ENCODE peak calls at places on chromosome 12, in four cellular contexts. Q is HepG2, X is GM12878, L is WTC11. U is an unnamed sample.

GRCh38 chr12:795305-795704 is 42.9 kb downstream of the WNK1 start:
- DNase-seq in X (no peak), L (no peak), Q (no peak), U (no peak)

GRCh38 chr12:132285991-132286681 is 43.3 kb downstream of the GALNT9 start:
- DNase-seq in X (no peak), L (no peak), Q (peak), U (no peak)

GRCh38 chr12:45191239-45191638 is 24.7 kb upstream of the ANO6 start:
- DNase-seq in Q (peak), X (no peak), L (no peak), U (no peak)

GRCh38 chr12:75862692-75863471 is 168.7 kb downstream of the PHLDA1 start:
- DNase-seq in L (no peak), Q (peak), X (no peak), U (peak)

GRCh38 chr12:89709994-89710872 is 1.6 kb upstream of the ATP2B1 start:
- DNase-seq in Q (no peak), X (no peak), L (peak), U (no peak)

GRCh38 chr12:89733579-89734201 is 25.1 kb upstream of the ATP2B1 start:
- DNase-seq in Q (no peak), L (no peak), X (no peak), U (no peak)

GRCh38 chr12:9699898-9700605 is 30.5 kb downstream of the CLEC2D start:
- DNase-seq in Q (no peak), L (no peak), X (no peak), U (no peak)

GRCh38 chr12:132489078-132489601 is 811 bp upstream of the FBRSL1 start:
- DNase-seq in X (no peak), Q (no peak), L (no peak), U (no peak)

GRCh38 chr12:63900922-63901793 is 56.7 kb downstream of the SRGAP1 start:
- DNase-seq in Q (no peak), L (no peak), X (no peak), U (no peak)

GRCh38 chr12:6044082-6044481 is 80.4 kb downstream of the VWF start:
- DNase-seq in X (no peak), Q (no peak), L (no peak), U (no peak)

GRCh38 chr12:68779280-68779679 is 28.7 kb upstream of the MDM2 start:
- DNase-seq in L (no peak), Q (no peak), X (no peak), U (no peak)

GRCh38 chr12:110993425-110993824 is 73.0 kb upstream of the MYL2 start:
- DNase-seq in X (no peak), L (no peak), Q (no peak), U (no peak)

GRCh38 chr12:103495158-103495782 is 498 bp downstream of the C12orf42 start:
- DNase-seq in Q (no peak), X (no peak), L (peak), U (no peak)

GRCh38 chr12:109581856-109582255 is 8.3 kb downstream of the MVK start:
- DNase-seq in X (no peak), Q (no peak), L (no peak), U (no peak)

GRCh38 chr12:75628916-75629315 is 117.5 kb upstream of the KRR1 start:
- DNase-seq in Q (peak), X (no peak), L (no peak), U (no peak)

GRCh38 chr12:108798551-108799221 is 58.7 kb downstream of the SSH1 start:
- DNase-seq in X (no peak), Q (no peak), L (no peak), U (no peak)

GRCh38 chr12:68359669-68360068 is 27.5 kb upstream of the MDM1 start:
- DNase-seq in L (no peak), X (no peak), Q (no peak), U (no peak)

GRCh38 chr12:65123435-65124063 is 2.4 kb upstream of the WIF1 start:
- DNase-seq in Q (peak), X (peak), L (no peak), U (no peak)

GRCh38 chr12:24719293-24719721 is 229.6 kb downstream of the BCAT1 start:
- DNase-seq in X (no peak), L (no peak), Q (no peak), U (no peak)

GRCh38 chr12:131091413-131091975 is 137.8 kb downstream of the ADGRD1 start:
- DNase-seq in L (peak), Q (no peak), X (peak), U (no peak)

GRCh38 chr12:28869197-28869596 is 279.9 kb upstream of the FAR2 start:
- DNase-seq in L (no peak), Q (no peak), X (no peak), U (no peak)

GRCh38 chr12:122825773-122826724 is 9.2 kb upstream of the HIP1R start:
- DNase-seq in X (no peak), Q (no peak), L (no peak), U (no peak)

GRCh38 chr12:3727877-3728632 is 24.9 kb downstream of the CRACR2A start:
- DNase-seq in L (no peak), Q (no peak), X (peak), U (no peak)

GRCh38 chr12:114444422-114445279 is 38.7 kb upstream of the TBX5 start:
- DNase-seq in L (peak), Q (no peak), X (no peak), U (no peak)

GRCh38 chr12:14111230-14111865 is 129.9 kb upstream of the GRIN2B start:
- DNase-seq in L (peak), Q (peak), X (peak), U (peak)

GRCh38 chr12:93419388-93420034 is 22.2 kb downstream of the UBE2N start:
- DNase-seq in L (no peak), X (no peak), Q (peak), U (no peak)
- TF ChIP-seq ATF3 in L (no peak), X (no peak), Q (no peak), U (no peak)

GRCh38 chr12:55704824-55705780 is 2.6 kb downstream of the ITGA7 start:
- DNase-seq in Q (peak), L (no peak), X (no peak), U (no peak)

GRCh38 chr12:55705802-55706402 is 1.8 kb downstream of the ITGA7 start:
- DNase-seq in Q (no peak), X (no peak), L (peak), U (no peak)

GRCh38 chr12:55708695-55709233 is 1.1 kb upstream of the ITGA7 start:
- DNase-seq in X (no peak), Q (no peak), L (no peak), U (no peak)

GRCh38 chr12:55706840-55707671 is 648 bp downstream of the ITGA7 start:
- DNase-seq in X (no peak), Q (no peak), L (peak), U (no peak)

DNA sequence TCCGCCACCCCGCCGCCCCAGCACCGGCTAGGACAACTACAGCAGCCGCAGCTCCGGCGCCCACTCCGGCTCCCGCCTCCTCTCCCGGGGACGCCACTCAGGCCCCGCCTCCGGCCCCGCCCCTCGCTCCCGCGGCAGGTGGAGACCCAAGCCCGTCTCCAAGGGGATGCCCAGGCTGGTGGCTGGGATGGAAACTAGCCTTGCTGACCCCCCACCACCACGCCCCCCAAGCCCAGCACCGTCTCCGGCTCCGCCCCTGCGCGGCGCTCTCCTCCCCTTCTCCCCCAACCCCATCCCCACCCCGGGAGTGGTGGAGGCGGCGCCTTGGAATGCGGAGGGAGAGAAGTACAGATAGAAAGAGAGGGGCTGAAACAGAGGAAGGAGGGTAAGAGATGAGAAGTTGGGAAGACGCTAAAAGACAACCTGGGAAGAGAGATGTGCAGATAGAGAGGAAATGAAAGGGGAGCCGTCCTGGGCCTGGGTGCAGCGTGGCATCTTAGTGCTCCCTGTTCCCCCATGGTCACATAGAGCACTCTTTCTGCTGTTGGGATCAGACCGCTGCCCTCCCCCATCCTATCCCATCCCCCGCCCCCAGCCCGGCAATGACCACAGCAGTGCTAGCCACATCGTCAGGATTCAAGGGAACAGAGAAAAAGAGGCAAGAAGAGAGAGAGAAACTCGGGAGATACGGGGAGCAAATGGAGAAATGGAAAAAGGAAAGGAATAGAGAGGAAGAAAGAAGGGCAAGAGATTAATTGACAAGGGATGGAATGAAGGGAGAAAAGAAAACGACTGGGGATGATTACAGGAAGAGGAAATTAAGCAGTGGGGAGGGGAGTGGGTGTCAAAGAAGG is at the start of gene ITGA7:
- DNase-seq in X (no peak), Q (no peak), L (peak), U (no peak)
- TF ChIP-seq ATF3 in X (no peak), Q (no peak), L (no peak), U (no peak)

GRCh38 chr12:50542448-50542847 is 37.7 kb downstream of the DIP2B start:
- DNase-seq in Q (no peak), L (no peak), X (no peak), U (peak)
- TF ChIP-seq ATF3 in Q (no peak), L (no peak), X (no peak), U (no peak)

DNA sequence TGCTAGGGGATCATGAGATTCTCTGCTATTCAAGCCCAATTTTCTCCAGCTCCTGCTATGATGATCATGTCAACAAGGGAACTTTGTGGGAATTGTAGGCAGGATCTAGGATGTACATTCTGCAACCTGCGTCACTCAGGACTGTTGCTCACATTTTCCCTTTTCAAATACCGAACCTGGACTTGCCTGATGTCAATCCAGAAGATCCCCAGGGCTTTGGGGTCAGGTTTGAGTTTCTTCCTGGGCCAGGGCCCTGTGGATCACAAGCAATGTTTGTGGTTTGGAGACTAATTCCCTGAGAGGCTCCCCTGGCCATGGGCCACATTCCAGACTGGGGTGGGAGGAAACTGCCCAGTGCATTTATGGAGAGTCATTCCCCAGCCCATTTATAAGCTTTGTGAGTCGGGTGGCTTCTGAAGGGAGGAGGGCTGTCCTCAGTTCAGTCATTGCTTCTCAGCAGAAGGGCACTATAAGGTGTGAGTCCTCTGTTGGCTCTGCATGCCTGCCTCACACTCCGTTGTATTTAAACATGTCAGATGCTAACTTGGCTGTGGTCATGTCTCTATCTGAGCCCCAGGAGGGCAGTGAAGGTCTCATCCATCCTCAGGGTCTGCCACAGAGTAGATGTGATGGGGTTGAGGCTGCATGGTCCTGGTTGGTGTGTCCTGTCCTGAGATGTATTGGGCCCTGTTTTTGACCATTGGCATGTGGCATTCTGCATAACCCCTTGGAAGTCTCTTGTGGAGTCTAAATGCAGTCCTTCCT is 6.5 kb downstream of the KRT86 start:
- DNase-seq in L (no peak), Q (peak), X (no peak), U (peak)
- TF ChIP-seq ATF3 in L (no peak), Q (no peak), X (no peak), U (no peak)

DNA sequence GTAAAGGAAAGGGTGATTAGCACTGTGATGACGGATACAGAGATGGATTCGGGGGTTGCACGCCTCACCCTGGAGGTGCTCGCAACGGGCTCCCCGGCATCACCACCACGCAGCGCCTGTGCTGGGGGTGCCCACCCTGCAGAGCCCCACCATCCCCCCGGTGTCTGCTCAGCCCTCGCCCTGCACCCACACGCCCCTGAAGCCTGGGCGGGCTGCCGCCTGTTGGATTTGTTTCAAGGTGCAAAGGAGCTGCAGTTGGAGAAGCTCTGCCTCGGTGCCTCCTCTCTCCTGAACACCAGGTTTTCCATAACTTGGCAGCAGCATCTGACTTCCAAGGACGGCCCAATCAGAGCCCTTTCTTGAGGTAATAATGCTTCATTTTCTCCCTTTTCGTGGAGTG is 106.1 kb upstream of the TMEM132D start:
- DNase-seq in Q (no peak), L (no peak), X (no peak), U (no peak)
- TF ChIP-seq ATF3 in Q (no peak), L (no peak), X (no peak), U (no peak)

GRCh38 chr12:77924703-77925102 is 94.0 kb downstream of the NAV3 start:
- DNase-seq in L (no peak), X (no peak), Q (no peak), U (no peak)

GRCh38 chr12:77923882-77924281 is 93.2 kb downstream of the NAV3 start:
- DNase-seq in Q (no peak), L (no peak), X (no peak), U (no peak)

GRCh38 chr12:77928078-77928477 is 97.4 kb downstream of the NAV3 start:
- DNase-seq in X (no peak), Q (no peak), L (no peak), U (no peak)

DNA sequence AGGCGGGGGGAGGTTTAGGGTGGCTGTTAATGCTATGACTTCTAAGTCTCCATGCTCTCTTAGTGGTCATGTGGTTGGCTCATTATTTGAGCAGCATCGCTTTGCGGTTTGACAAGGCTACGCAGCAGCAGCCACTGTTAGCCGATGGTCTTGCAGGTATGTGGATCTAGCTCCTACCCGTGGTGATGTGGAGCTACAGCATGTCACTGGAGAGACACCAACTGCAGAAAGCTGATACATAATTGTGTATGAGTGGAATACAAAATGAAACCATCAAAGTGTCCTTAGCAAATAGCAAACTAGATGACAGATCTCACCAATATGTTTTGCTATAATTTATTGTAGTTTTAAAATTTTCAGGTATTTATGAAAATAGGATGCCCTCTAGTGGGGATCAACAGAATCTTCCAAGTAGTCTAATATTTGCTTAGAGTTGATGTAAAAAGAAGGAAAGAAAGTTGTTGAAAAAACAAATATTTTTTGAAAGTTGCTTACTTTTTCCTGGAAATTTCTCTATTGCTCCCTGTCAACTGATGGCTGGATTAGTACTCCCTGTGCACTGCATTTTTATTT is 94.9 kb downstream of the NAV3 start:
- DNase-seq in L (peak), X (peak), Q (peak), U (peak)
- TF ChIP-seq ATF3 in L (no peak), X (no peak), Q (no peak), U (no peak)

GRCh38 chr12:116389326-116389725 is 111.8 kb upstream of the MED13L start:
- DNase-seq in X (no peak), L (no peak), Q (no peak), U (no peak)

GRCh38 chr12:116389990-116390655 is 112.6 kb upstream of the MED13L start:
- DNase-seq in Q (no peak), L (no peak), X (no peak), U (peak)

GRCh38 chr12:116392061-116392460 is 114.6 kb upstream of the MED13L start:
- DNase-seq in L (no peak), Q (no peak), X (no peak), U (no peak)

GRCh38 chr12:116391501-116391900 is 114.0 kb upstream of the MED13L start:
- DNase-seq in L (no peak), X (no peak), Q (no peak), U (no peak)

GRCh38 chr12:116390656-116391335 is 113.3 kb upstream of the MED13L start:
- DNase-seq in X (no peak), Q (no peak), L (no peak), U (no peak)
- TF ChIP-seq ATF3 in X (no peak), Q (no peak), L (no peak), U (no peak)

GRCh38 chr12:12612403-12612802 is 727 bp downstream of the CREBL2 start:
- DNase-seq in L (no peak), X (no peak), Q (peak), U (no peak)
- TF ChIP-seq ATF3 in L (no peak), X (no peak), Q (no peak), U (no peak)